ENCODE peak calls at places on chromosomes 7 and 10, in four cellular contexts. V is GM12891, D is GM12878, H is SK-N-SH. U is an unnamed sample.

GRCh38 chr10:128859738-128860386 is 607.2 kb upstream of the MGMT start:
- DNase-seq in V (peak; percentile 16), D (no peak), H (peak; percentile 38), U (no peak)

GRCh38 chr7:7918736-7919448 is 49.7 kb upstream of the GLCCI1 start:
- DNase-seq in V (no peak), D (peak; percentile 36), H (no peak), U (no peak)

GRCh38 chr7:69687739-69688431 is 89.6 kb downstream of the AUTS2 start:
- DNase-seq in V (no peak), D (no peak), H (no peak), U (no peak)

GRCh38 chr7:39608278-39608677 is 15.1 kb upstream of the RALA start:
- DNase-seq in V (no peak), D (no peak), H (no peak), U (no peak)

GRCh38 chr7:99447943-99448342 is 9.2 kb downstream of the CPSF4 start:
- DNase-seq in V (no peak), D (no peak), H (no peak), U (no peak)

GRCh38 chr7:139490130-139490529 is 6.7 kb upstream of the KLRG2 start:
- DNase-seq in V (no peak), D (no peak), H (no peak), U (no peak)

GRCh38 chr7:114759347-114760062 is 162.4 kb upstream of the MDFIC start:
- DNase-seq in V (no peak), D (no peak), H (no peak), U (no peak)

GRCh38 chr10:93560541-93560940 is 5.9 kb upstream of the FFAR4 start:
- DNase-seq in V (no peak), D (no peak), H (no peak), U (no peak)

GRCh38 chr7:73671857-73672445 is 4.3 kb downstream of the VPS37D start:
- DNase-seq in V (no peak), D (no peak), H (no peak), U (no peak)

GRCh38 chr10:125929613-125930012 is 33.2 kb downstream of the FANK1 start:
- DNase-seq in V (no peak), D (no peak), H (no peak), U (no peak)

GRCh38 chr7:79282051-79282694 is 171.3 kb downstream of the MAGI2 start:
- DNase-seq in V (no peak), D (no peak), H (peak; percentile 9), U (no peak)

GRCh38 chr10:86264481-86265231 is 101.9 kb downstream of the GRID1 start:
- DNase-seq in V (no peak), D (no peak), H (peak; percentile 33), U (no peak)

GRCh38 chr10:44295619-44296222 is 89.2 kb downstream of the CXCL12 start:
- DNase-seq in V (no peak), D (no peak), H (no peak), U (no peak)

GRCh38 chr10:68618234-68618633 is 58.1 kb downstream of the TET1 start:
- DNase-seq in V (no peak), D (no peak), H (no peak), U (no peak)
- TF ChIP-seq TAF1 in V (no peak), D (no peak), H (no peak), U (no peak)

GRCh38 chr7:2374401-2374800 is 19.8 kb downstream of the EIF3B start:
- DNase-seq in V (no peak), D (no peak), H (no peak), U (no peak)

GRCh38 chr7:2373646-2374045 is 19.0 kb downstream of the EIF3B start:
- DNase-seq in V (no peak), D (no peak), H (no peak), U (no peak)

GRCh38 chr7:2374830-2375728 is 20.5 kb downstream of the EIF3B start:
- DNase-seq in V (no peak), D (no peak), H (no peak), U (no peak)

GRCh38 chr7:2379161-2379560 is 24.2 kb upstream of the CHST12 start:
- DNase-seq in V (no peak), D (no peak), H (no peak), U (no peak)

GRCh38 chr7:2376351-2377154 is 21.9 kb downstream of the EIF3B start:
- DNase-seq in V (no peak), D (no peak), H (no peak), U (no peak)
- TF ChIP-seq TAF1 in V (no peak), D (no peak), H (no peak), U (no peak)

GRCh38 chr7:151141281-151141854 is 26.1 kb downstream of the GBX1 start:
- DNase-seq in V (no peak), D (no peak), H (peak; percentile 44), U (no peak)

GRCh38 chr7:151141855-151142685 is 25.4 kb downstream of the GBX1 start:
- DNase-seq in V (no peak), D (no peak), H (no peak), U (no peak)

GRCh38 chr7:151143261-151144015 is 24.1 kb downstream of the GBX1 start:
- DNase-seq in V (no peak), D (no peak), H (no peak), U (no peak)

GRCh38 chr7:151140826-151141225 is 26.7 kb downstream of the GBX1 start:
- DNase-seq in V (no peak), D (no peak), H (no peak), U (no peak)

DNA sequence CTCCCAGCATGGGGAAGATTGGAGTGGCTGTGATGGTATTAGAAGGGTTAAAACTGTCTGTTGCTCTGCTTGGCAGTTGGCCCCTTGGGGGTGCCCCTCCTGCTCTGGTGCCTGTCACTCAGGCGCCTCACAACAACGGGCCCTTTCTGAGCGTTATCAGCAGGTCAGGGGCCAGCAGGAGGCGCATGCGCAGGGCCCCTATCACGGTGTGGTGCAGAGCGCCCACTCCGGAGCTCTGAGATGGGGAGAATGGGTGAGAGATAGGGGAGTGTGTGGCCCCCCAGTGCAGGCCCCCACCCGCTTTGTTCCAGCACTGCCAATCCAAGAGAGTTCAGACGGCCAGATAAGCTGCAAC is 24.8 kb downstream of the GBX1 start:
- DNase-seq in V (no peak), D (no peak), H (no peak), U (no peak)
- TF ChIP-seq TAF1 in V (no peak), D (no peak), H (no peak), U (no peak)

DNA sequence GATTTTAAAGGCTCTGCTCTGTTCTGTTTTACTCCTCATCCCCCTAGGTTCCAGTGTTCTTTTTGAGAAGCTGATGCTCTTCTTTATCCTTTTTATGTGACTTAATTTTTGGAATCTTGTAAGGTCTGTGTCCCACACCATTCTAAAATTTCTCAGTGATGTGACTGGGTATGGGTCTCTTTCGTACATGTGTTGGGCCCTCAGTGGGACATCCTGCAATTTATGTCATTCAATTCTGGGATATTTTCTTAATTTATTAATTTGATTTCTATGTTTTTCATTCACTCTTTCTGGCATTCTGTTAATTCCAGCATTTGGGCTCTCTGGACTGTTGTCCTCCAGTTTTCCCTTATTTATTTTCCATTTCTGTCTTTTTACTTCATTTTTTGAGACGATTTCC is 19.4 kb downstream of the CCDC126 start:
- DNase-seq in V (no peak), D (no peak), H (no peak), U (no peak)
- TF ChIP-seq TAF1 in V (no peak), D (no peak), H (no peak), U (no peak)

U was measured in GM12892.